ENCODE peak calls at places on chromosome 10, in four cellular contexts. One of them, this sample, is unnamed.

GRCh38 chr10:94409016-94409657 is 6.8 kb downstream of the TBC1D12 start:
- DNase-seq in CD4-positive, alpha-beta T cell: no peak
- DNase-seq in mesenchymal stem cell: no peak
- DNase-seq in stimulated activated effector memory CD8-positive, alpha-beta T cell treated with anti-CD3 and anti-CD28 coated beads, Interleukin-12 subunit alpha, Interleukin-12 subunit beta, amount 100 ng/mL, for 72 hours: no peak
- DNase-seq in this sample: no peak

GRCh38 chr10:69573056-69573806 is at the start of gene NEUROG3:
- DNase-seq in CD4-positive, alpha-beta T cell: no peak
- DNase-seq in mesenchymal stem cell: no peak
- DNase-seq in stimulated activated effector memory CD8-positive, alpha-beta T cell treated with anti-CD3 and anti-CD28 coated beads, Interleukin-12 subunit alpha, Interleukin-12 subunit beta, amount 100 ng/mL, for 72 hours: no peak
- DNase-seq in this sample: no peak

GRCh38 chr10:102646610-102647432 is 2.5 kb downstream of the TRIM8 start:
- DNase-seq in CD4-positive, alpha-beta T cell: peak
- DNase-seq in mesenchymal stem cell: peak
- DNase-seq in stimulated activated effector memory CD8-positive, alpha-beta T cell treated with anti-CD3 and anti-CD28 coated beads, Interleukin-12 subunit alpha, Interleukin-12 subunit beta, amount 100 ng/mL, for 72 hours: peak
- DNase-seq in this sample: peak

GRCh38 chr10:1420663-1421362 is 316.5 kb downstream of the ADARB2 start:
- DNase-seq in CD4-positive, alpha-beta T cell: peak
- DNase-seq in mesenchymal stem cell: peak
- DNase-seq in stimulated activated effector memory CD8-positive, alpha-beta T cell treated with anti-CD3 and anti-CD28 coated beads, Interleukin-12 subunit alpha, Interleukin-12 subunit beta, amount 100 ng/mL, for 72 hours: peak
- DNase-seq in this sample: no peak

GRCh38 chr10:122127943-122128342 is 139.0 kb downstream of the TACC2 start:
- DNase-seq in CD4-positive, alpha-beta T cell: no peak
- DNase-seq in mesenchymal stem cell: peak
- DNase-seq in stimulated activated effector memory CD8-positive, alpha-beta T cell treated with anti-CD3 and anti-CD28 coated beads, Interleukin-12 subunit alpha, Interleukin-12 subunit beta, amount 100 ng/mL, for 72 hours: no peak
- DNase-seq in this sample: no peak

GRCh38 chr10:46223626-46224413 is 63.0 kb upstream of the ANTXRL start:
- DNase-seq in CD4-positive, alpha-beta T cell: no peak
- DNase-seq in mesenchymal stem cell: no peak
- DNase-seq in stimulated activated effector memory CD8-positive, alpha-beta T cell treated with anti-CD3 and anti-CD28 coated beads, Interleukin-12 subunit alpha, Interleukin-12 subunit beta, amount 100 ng/mL, for 72 hours: no peak
- DNase-seq in this sample: no peak

GRCh38 chr10:75437693-75438092 is 6.3 kb downstream of the LRMDA start:
- DNase-seq in CD4-positive, alpha-beta T cell: no peak
- DNase-seq in mesenchymal stem cell: no peak
- DNase-seq in stimulated activated effector memory CD8-positive, alpha-beta T cell treated with anti-CD3 and anti-CD28 coated beads, Interleukin-12 subunit alpha, Interleukin-12 subunit beta, amount 100 ng/mL, for 72 hours: no peak
- DNase-seq in this sample: no peak

GRCh38 chr10:130713731-130714130 is 577.5 kb downstream of the GLRX3 start:
- DNase-seq in CD4-positive, alpha-beta T cell: no peak
- DNase-seq in mesenchymal stem cell: no peak
- DNase-seq in stimulated activated effector memory CD8-positive, alpha-beta T cell treated with anti-CD3 and anti-CD28 coated beads, Interleukin-12 subunit alpha, Interleukin-12 subunit beta, amount 100 ng/mL, for 72 hours: no peak
- DNase-seq in this sample: no peak

GRCh38 chr10:62742447-62743105 is 61.9 kb upstream of the ADO start:
- DNase-seq in CD4-positive, alpha-beta T cell: no peak
- DNase-seq in mesenchymal stem cell: no peak
- DNase-seq in stimulated activated effector memory CD8-positive, alpha-beta T cell treated with anti-CD3 and anti-CD28 coated beads, Interleukin-12 subunit alpha, Interleukin-12 subunit beta, amount 100 ng/mL, for 72 hours: no peak
- DNase-seq in this sample: no peak

GRCh38 chr10:121043124-121043849 is 192.1 kb downstream of the WDR11 start:
- DNase-seq in CD4-positive, alpha-beta T cell: no peak
- DNase-seq in mesenchymal stem cell: no peak
- DNase-seq in stimulated activated effector memory CD8-positive, alpha-beta T cell treated with anti-CD3 and anti-CD28 coated beads, Interleukin-12 subunit alpha, Interleukin-12 subunit beta, amount 100 ng/mL, for 72 hours: no peak
- DNase-seq in this sample: no peak

GRCh38 chr10:28177944-28178637 is 124.8 kb downstream of the MPP7 start:
- DNase-seq in CD4-positive, alpha-beta T cell: no peak
- DNase-seq in mesenchymal stem cell: peak
- DNase-seq in stimulated activated effector memory CD8-positive, alpha-beta T cell treated with anti-CD3 and anti-CD28 coated beads, Interleukin-12 subunit alpha, Interleukin-12 subunit beta, amount 100 ng/mL, for 72 hours: peak
- DNase-seq in this sample: no peak

GRCh38 chr10:9745158-9745557 is 1272.5 kb upstream of the CELF2 start:
- DNase-seq in CD4-positive, alpha-beta T cell: no peak
- DNase-seq in mesenchymal stem cell: no peak
- DNase-seq in stimulated activated effector memory CD8-positive, alpha-beta T cell treated with anti-CD3 and anti-CD28 coated beads, Interleukin-12 subunit alpha, Interleukin-12 subunit beta, amount 100 ng/mL, for 72 hours: no peak
- DNase-seq in this sample: no peak

GRCh38 chr10:61733358-61733940 is 70.7 kb downstream of the CABCOCO1 start:
- DNase-seq in CD4-positive, alpha-beta T cell: no peak
- DNase-seq in mesenchymal stem cell: peak
- DNase-seq in stimulated activated effector memory CD8-positive, alpha-beta T cell treated with anti-CD3 and anti-CD28 coated beads, Interleukin-12 subunit alpha, Interleukin-12 subunit beta, amount 100 ng/mL, for 72 hours: no peak
- DNase-seq in this sample: no peak

This sample was measured in T-helper 22 cell.